ENCODE peak calls at places on chromosomes 13 and 19, in four cellular contexts. A, B, C and T are unnamed samples.
A peak's percentile ranks its signal among the peaks of the same experiment; 100 is the strongest.

GRCh38 chr19:6772866-6773322 is 386 bp downstream of the VAV1 start:
- DNase-seq in C (no peak), A (no peak), B (no peak), T (no peak)

GRCh38 chr19:52622261-52622660 is 15.9 kb downstream of the ZNF83 start:
- DNase-seq in B (no peak), A (no peak), C (no peak), T (no peak)

GRCh38 chr13:24159362-24159761 is 1.2 kb upstream of the SPATA13 start:
- DNase-seq in B (no peak), A (no peak), C (no peak), T (no peak)

GRCh38 chr19:32708457-32708856 is 11.1 kb upstream of the TDRD12 start:
- DNase-seq in C (no peak), A (no peak), B (no peak), T (no peak)

GRCh38 chr19:58518261-58519086 is 1.1 kb downstream of the ZBTB45 start:
- DNase-seq in B (no peak), A (no peak), C (no peak), T (no peak)

GRCh38 chr13:57137631-57138030 is 3.1 kb upstream of the PRR20A start:
- DNase-seq in A (no peak), B (peak; percentile 21), C (no peak), T (no peak)

GRCh38 chr13:50366488-50367174 is 351.4 kb downstream of the KCNRG start:
- DNase-seq in C (no peak), B (no peak), A (peak; percentile 79), T (no peak)

GRCh38 chr13:104015646-104016396 is 949.6 kb upstream of the SLC10A2 start:
- DNase-seq in C (no peak), A (no peak), B (no peak), T (no peak)

GRCh38 chr13:30700364-30700763 is 35.0 kb upstream of the ALOX5AP start:
- DNase-seq in C (no peak), A (no peak), B (no peak), T (no peak)

GRCh38 chr19:5288347-5288739 is 52.3 kb downstream of the PTPRS start:
- DNase-seq in B (no peak), A (no peak), C (no peak), T (no peak)

GRCh38 chr19:33384983-33385382 is 11.5 kb downstream of the CEBPG start:
- DNase-seq in C (no peak), B (no peak), A (no peak), T (no peak)

GRCh38 chr19:45809643-45810159 is 5.4 kb downstream of the RSPH6A start:
- DNase-seq in A (no peak), B (no peak), C (peak; percentile 48), T (no peak)

GRCh38 chr13:26300140-26300539 is 46.2 kb downstream of the CDK8 start:
- DNase-seq in C (no peak), B (no peak), A (no peak), T (no peak)

GRCh38 chr19:39059302-39059701 is 24.9 kb upstream of the ACP7 start:
- DNase-seq in C (no peak), A (no peak), B (no peak), T (no peak)

GRCh38 chr19:54248016-54248601 is 5.5 kb upstream of the LILRA6 start:
- DNase-seq in C (no peak), B (no peak), A (no peak), T (no peak)

GRCh38 chr19:13209797-13210775 is 59.9 kb downstream of the IER2 start:
- DNase-seq in A (no peak), C (no peak), B (no peak), T (no peak)
- TF ChIP-seq BHLHE40 in A (no peak), C (no peak), B (no peak), T (no peak)

DNA sequence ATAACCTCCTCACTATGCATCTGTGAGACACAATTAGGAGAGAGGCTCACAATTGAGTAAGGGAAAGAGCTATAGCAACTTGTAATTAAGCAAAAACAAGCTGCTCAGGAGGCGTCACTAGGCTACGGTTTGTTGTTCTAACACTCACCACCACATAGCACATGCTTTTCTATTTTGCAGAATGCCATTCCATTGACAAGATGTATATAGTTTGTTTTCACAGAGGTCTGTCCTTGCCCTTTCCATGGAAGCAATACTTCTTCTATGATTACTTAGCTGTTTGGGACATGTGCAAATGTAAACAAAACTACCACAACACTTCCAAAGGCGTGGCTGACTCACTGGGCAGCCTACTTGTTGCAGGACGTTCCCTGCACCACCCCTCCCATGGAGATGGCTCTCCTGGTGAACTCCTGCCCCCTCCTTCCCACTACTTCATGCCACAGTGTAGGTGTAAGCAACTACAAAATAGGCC is 33.9 kb upstream of the FAM216B start:
- DNase-seq in C (no peak), B (no peak), A (no peak), T (no peak)
- TF ChIP-seq FOXK2 in C (no peak), B (no peak), A (no peak), T (no peak)

GRCh38 chr13:95623141-95623540 is 21.4 kb downstream of the DZIP1 start:
- DNase-seq in C (no peak), B (no peak), A (no peak), T (no peak)

GRCh38 chr13:95627590-95627989 is 16.9 kb downstream of the DZIP1 start:
- DNase-seq in C (no peak), B (no peak), A (no peak), T (no peak)

GRCh38 chr13:95620498-95621140 is 23.9 kb downstream of the DZIP1 start:
- DNase-seq in B (no peak), A (no peak), C (no peak), T (no peak)

GRCh38 chr13:95626768-95627167 is 17.7 kb downstream of the DZIP1 start:
- DNase-seq in C (no peak), B (no peak), A (no peak), T (no peak)

DNA sequence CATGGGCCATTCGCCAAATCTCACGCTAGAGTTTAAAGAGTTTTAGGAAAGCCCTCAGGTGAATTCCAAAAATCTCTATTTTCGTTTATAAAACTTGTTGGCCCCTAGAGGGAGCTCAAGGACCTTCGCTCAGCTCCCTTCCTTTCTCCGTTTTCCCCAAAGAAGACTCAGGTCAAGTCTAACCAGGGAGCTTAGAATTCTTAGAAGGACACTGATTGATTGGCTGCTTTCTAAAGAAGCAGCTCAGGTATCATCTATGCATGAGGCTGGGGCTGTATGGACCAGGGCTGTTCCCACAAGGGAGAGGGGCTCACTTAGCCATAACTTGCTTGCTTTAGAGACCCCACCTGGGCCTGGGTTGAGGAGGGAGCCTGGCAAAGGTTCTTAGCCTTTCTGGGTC is 20.5 kb downstream of the DZIP1 start:
- DNase-seq in B (peak; percentile 29), C (peak; percentile 31), A (no peak), T (peak; percentile 46)
- TF ChIP-seq BHLHE40 in B (no peak), C (no peak), A (no peak), T (no peak)

GRCh38 chr13:33686772-33687480 is 131.0 kb upstream of the RFC3 start:
- DNase-seq in A (no peak), C (no peak), B (no peak), T (no peak)
- TF ChIP-seq FOXK2 in A (no peak), C (no peak), B (no peak), T (no peak)

GRCh38 chr19:12938054-12938535 is 314 bp upstream of the CALR start:
- DNase-seq in A (peak; percentile 97), B (peak; percentile 98), C (peak; percentile 92), T (peak; percentile 96)

GRCh38 chr19:12939292-12939606 is 840 bp downstream of the CALR start:
- DNase-seq in B (no peak), C (no peak), A (no peak), T (no peak)

GRCh38 chr19:12936582-12936981 is 1.8 kb upstream of the CALR start:
- DNase-seq in C (no peak), A (no peak), B (no peak), T (no peak)

GRCh38 chr19:12938536-12939291 is at the start of gene CALR:
- DNase-seq in B (no peak), A (no peak), C (no peak), T (no peak)

GRCh38 chr19:12937243-12938053 is 961 bp upstream of the CALR start:
- DNase-seq in C (no peak), A (no peak), B (peak; percentile 43), T (no peak)
- TF ChIP-seq BHLHE40 in C (peak; percentile 86), A (peak; percentile 88), B (peak; percentile 78), T (no peak)

GRCh38 chr13:108155185-108156106 is 59.9 kb downstream of the LIG4 start:
- DNase-seq in C (peak; percentile 30), B (peak; percentile 40), A (no peak), T (peak; percentile 19)
- TF ChIP-seq FOXK2 in C (no peak), B (no peak), A (no peak), T (no peak)

DNA sequence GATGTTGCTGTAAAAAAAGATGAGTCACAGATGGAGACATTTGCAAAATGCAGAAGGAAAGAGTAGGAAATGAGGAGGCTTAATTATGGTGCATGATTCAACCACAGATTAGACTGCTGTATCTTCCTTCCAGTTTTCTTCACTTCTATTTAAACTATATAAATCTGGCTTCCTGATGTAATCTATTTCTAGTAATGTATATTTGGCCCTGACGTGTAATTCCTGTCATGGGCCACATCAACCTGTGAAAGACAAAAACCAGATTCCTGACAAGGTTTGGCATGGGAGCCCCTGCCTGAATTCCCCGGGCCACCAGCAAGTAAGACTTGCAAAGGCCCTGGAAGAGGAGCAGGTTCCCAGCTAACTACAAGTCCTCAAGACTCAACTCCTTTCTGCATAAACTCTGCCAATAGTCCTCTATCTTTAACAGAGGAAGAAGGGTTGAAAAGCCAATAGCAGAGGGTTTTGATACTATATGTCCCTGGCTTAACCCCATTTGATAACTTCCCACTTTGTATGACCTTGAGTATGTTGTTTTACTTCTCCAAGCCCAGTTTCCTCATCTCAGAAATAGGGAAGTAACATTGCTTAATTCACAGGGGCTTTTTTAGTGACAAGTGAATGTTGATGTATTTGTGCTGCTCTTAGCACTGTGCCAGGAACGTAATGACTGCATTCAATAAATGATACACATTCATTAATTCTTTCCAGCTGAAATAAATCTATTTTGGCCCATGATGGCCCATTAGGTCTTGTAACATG is 172.7 kb downstream of the SPRY2 start:
- DNase-seq in C (no peak), A (no peak), B (no peak), T (no peak)
- TF ChIP-seq BHLHE40 in C (no peak), A (no peak), B (no peak), T (no peak)

GRCh38 chr13:113947321-113948033 is 26.4 kb downstream of the C13orf46 start:
- DNase-seq in B (no peak), A (no peak), C (peak; percentile 35), T (no peak)
- TF ChIP-seq FOXK2 in B (no peak), A (no peak), C (no peak), T (no peak)

GRCh38 chr19:42282036-42282762 is 13.1 kb downstream of the CIC start:
- DNase-seq in A (no peak), B (no peak), C (no peak), T (no peak)

GRCh38 chr19:42279148-42279901 is 10.3 kb downstream of the CIC start:
- DNase-seq in C (no peak), A (no peak), B (no peak), T (no peak)

GRCh38 chr19:42281175-42282035 is 12.4 kb downstream of the CIC start:
- DNase-seq in A (no peak), B (peak; percentile 76), C (peak; percentile 37), T (no peak)

GRCh38 chr19:42279902-42280760 is 11.1 kb downstream of the CIC start:
- DNase-seq in C (peak; percentile 94), A (peak; percentile 74), B (peak; percentile 79), T (peak; percentile 84)

GRCh38 chr19:42280761-42281174 is 11.7 kb downstream of the CIC start:
- DNase-seq in C (no peak), A (no peak), B (no peak), T (no peak)
- TF ChIP-seq BHLHE40 in C (no peak), A (no peak), B (no peak), T (no peak)